ENCODE peak calls at places on chromosomes 1 and 21, in four cellular contexts. T is CD8-positive, alpha-beta T cell; V is right lobe of liver; L is GM12865. H is an unnamed sample.

GRCh38 chr1:25688390-25689119 is 72.0 kb downstream of the MAN1C1 start:
- DNase-seq in L (no peak), T (no peak), V (no peak), H (no peak)

GRCh38 chr1:2152914-2153313 is 41.7 kb downstream of the FAAP20 start:
- DNase-seq in T (peak; percentile 56), L (no peak), V (no peak), H (no peak)

GRCh38 chr1:168312718-168313604 is 32.3 kb downstream of the TBX19 start:
- DNase-seq in V (no peak), T (no peak), L (peak; percentile 15), H (no peak)

GRCh38 chr1:169970114-169970513 is 76.4 kb upstream of the SCYL3 start:
- DNase-seq in L (no peak), V (no peak), T (no peak), H (no peak)

GRCh38 chr1:53550201-53550741 is 91.1 kb downstream of the DMRTB1 start:
- DNase-seq in T (no peak), V (peak; percentile 65), L (no peak), H (no peak)

GRCh38 chr1:206685256-206685748 is 597 bp downstream of the MAPKAPK2 start:
- DNase-seq in L (peak; percentile 36), T (peak; percentile 37), V (no peak), H (no peak)

GRCh38 chr1:22636369-22636768 is at the start of gene C1QA:
- DNase-seq in T (no peak), V (no peak), L (no peak), H (no peak)

GRCh38 chr1:42177551-42177981 is 13.0 kb upstream of the GUCA2A start:
- DNase-seq in L (no peak), V (no peak), T (no peak), H (no peak)

GRCh38 chr21:33368124-33368523 is 35.1 kb upstream of the IFNGR2 start:
- DNase-seq in T (no peak), V (no peak), L (peak; percentile 41), H (no peak)

GRCh38 chr21:40512590-40512989 is 334.4 kb downstream of the DSCAM start:
- DNase-seq in T (no peak), L (no peak), V (no peak), H (no peak)

GRCh38 chr21:28537371-28538079 is 455.2 kb downstream of the LTN1 start:
- DNase-seq in V (no peak), T (no peak), L (no peak), H (no peak)

GRCh38 chr1:55443175-55443933 is 228.2 kb upstream of the USP24 start:
- DNase-seq in V (peak; percentile 61), L (no peak), T (no peak), H (no peak)

GRCh38 chr1:53678948-53679825 is 59.8 kb downstream of the GLIS1 start:
- DNase-seq in V (no peak), L (no peak), T (no peak), H (no peak)

GRCh38 chr1:247131236-247131635 is 27.1 kb upstream of the ZNF669 start:
- DNase-seq in T (no peak), L (no peak), V (no peak), H (no peak)

GRCh38 chr21:16072176-16072575 is 342.4 kb downstream of the USP25 start:
- DNase-seq in L (no peak), V (no peak), T (no peak), H (no peak)

GRCh38 chr1:4267381-4268261 is 367.5 kb upstream of the C1orf174 start:
- DNase-seq in V (no peak), L (peak; percentile 41), T (no peak), H (no peak)

GRCh38 chr21:32962286-32962685 is 63.4 kb upstream of the OLIG2 start:
- DNase-seq in T (no peak), L (no peak), V (no peak), H (no peak)

GRCh38 chr1:231933711-231934626 is 307.4 kb downstream of the DISC1 start:
- DNase-seq in V (no peak), T (no peak), L (no peak), H (no peak)

GRCh38 chr21:32994305-32994704 is 31.4 kb upstream of the OLIG2 start:
- DNase-seq in V (no peak), L (peak; percentile 5), T (no peak), H (no peak)

GRCh38 chr1:43491056-43491455 is 37.3 kb upstream of the HYI start:
- DNase-seq in L (no peak), V (no peak), T (no peak), H (no peak)

GRCh38 chr1:184191181-184191601 is 139.7 kb downstream of the TSEN15 start:
- DNase-seq in T (no peak), V (no peak), L (no peak), H (no peak)

GRCh38 chr1:103211073-103211472 is 102.8 kb upstream of the COL11A1 start:
- DNase-seq in L (no peak), T (no peak), V (no peak), H (no peak)

GRCh38 chr21:36306872-36307534 is 13.0 kb upstream of the MORC3 start:
- DNase-seq in T (no peak), L (no peak), V (no peak), H (no peak)

DNA sequence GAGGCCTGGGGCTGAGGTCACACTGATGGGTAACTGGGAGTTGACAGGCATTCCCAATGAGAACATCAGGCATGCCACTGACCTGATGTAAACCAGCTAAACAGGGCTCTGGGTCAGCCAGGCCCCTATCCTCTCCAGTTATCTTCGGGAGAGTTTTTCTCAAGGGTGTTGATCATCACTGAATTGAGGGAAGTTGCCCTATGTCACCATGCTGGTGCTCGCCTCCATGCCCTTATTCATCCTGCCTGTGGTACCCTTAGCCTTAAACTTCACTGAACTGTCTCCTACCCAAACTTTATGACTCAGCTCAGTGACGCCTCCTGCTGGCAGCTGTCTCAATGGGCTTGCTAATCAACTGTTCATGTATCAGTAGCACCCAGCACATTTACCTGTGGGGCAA is 80.7 kb upstream of the TNR start:
- DNase-seq in T (no peak), V (no peak), L (peak; percentile 37), H (peak; percentile 12)
- TF ChIP-seq CTCF in T (no peak), V (peak; percentile 41), L (peak; percentile 45), H (peak; percentile 61)

GRCh38 chr1:16904560-16905111 is 8.9 kb downstream of the RNU1-2 start:
- DNase-seq in L (peak; percentile 99), V (peak; percentile 100), T (peak; percentile 98), H (peak; percentile 98)

GRCh38 chr1:16905112-16905855 is 9.5 kb downstream of the RNU1-2 start:
- DNase-seq in L (peak; percentile 91), T (no peak), V (no peak), H (peak; percentile 82)

GRCh38 chr1:16900771-16901170 is 5.0 kb downstream of the RNU1-2 start:
- DNase-seq in T (no peak), L (no peak), V (peak; percentile 45), H (no peak)

GRCh38 chr1:16903458-16903796 is 7.6 kb downstream of the RNU1-2 start:
- DNase-seq in L (no peak), V (no peak), T (no peak), H (no peak)

GRCh38 chr1:16903054-16903453 is 7.3 kb downstream of the RNU1-2 start:
- DNase-seq in V (no peak), T (no peak), L (no peak), H (no peak)
- H3K4me3 ChIP-seq in V (no peak overlapping the region), T (peak overlapping the region; percentile 50), L (no peak overlapping the region), H (no peak overlapping the region)

GRCh38 chr1:226407497-226408284 is at the start of gene PARP1:
- DNase-seq in V (peak; percentile 91), L (peak; percentile 96), T (peak; percentile 85), H (peak; percentile 87)

GRCh38 chr1:226406401-226406881 is 1.5 kb downstream of the PARP1 start:
- DNase-seq in V (no peak), L (peak; percentile 59), T (no peak), H (no peak)

GRCh38 chr1:226409392-226409791 is 1.5 kb upstream of the PARP1 start:
- DNase-seq in T (no peak), L (no peak), V (no peak), H (no peak)

GRCh38 chr1:226407199-226407496 is 745 bp downstream of the PARP1 start:
- DNase-seq in T (no peak), V (no peak), L (no peak), H (no peak)

GRCh38 chr1:226408285-226409184 is 642 bp upstream of the PARP1 start:
- DNase-seq in V (peak; percentile 50), T (no peak), L (no peak), H (no peak)
- TF ChIP-seq CTCF in V (no peak), T (no peak), L (no peak), H (no peak)

DNA sequence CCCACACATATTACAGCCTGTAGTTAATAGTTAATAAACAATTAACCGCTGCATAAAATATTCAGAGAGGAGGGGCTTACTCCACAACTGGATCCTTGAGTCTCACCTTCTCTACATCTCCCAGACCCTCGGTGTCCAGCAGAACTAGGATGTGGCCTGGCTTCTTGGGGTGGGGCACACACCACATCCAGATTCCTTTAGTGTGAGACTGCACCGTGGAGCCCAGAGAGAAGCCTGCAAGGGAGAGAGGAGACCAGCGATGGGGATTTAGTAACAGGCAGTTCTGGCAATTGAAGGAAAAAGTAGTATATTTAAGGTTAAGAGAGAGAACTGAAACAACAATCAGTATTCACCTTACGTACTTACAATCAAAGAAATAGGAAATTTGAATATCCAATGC is 4.9 kb downstream of the GBP1 start:
- DNase-seq in L (no peak), V (no peak), T (no peak), H (no peak)
- H3K4me3 ChIP-seq in L (no peak overlapping the region), V (no peak overlapping the region), T (no peak overlapping the region), H (no peak overlapping the region)

H was measured in GM12864.